ENCODE peak calls at places on chromosomes 3 and 15, in eight cellular contexts. O, A, E, N, Y, P, U and R are unnamed samples.

GRCh38 chr3:10505050-10505790 is at the start of gene ATP2B2:
- DNase-seq in P (no peak), N (no peak), A (peak), O (no peak), Y (no peak), U (no peak), E (no peak), R (no peak)

GRCh38 chr3:55362206-55362960 is 124.7 kb downstream of the WNT5A start:
- DNase-seq in U (no peak), P (no peak), O (no peak), A (peak), Y (no peak), N (no peak), E (peak), R (no peak)

GRCh38 chr15:33135355-33135781 is 59.1 kb downstream of the FMN1 start:
- DNase-seq in N (no peak), U (peak), P (no peak), A (no peak), O (no peak), Y (no peak), E (no peak), R (no peak)

GRCh38 chr3:24389108-24390090 is 105.3 kb downstream of the THRB start:
- DNase-seq in A (no peak), P (no peak), N (no peak), Y (no peak), U (peak), O (no peak), E (no peak), R (no peak)

GRCh38 chr3:155323063-155323666 is 29.7 kb upstream of the STRIT1 start:
- DNase-seq in A (peak), E (peak), U (peak), P (peak), O (no peak), N (peak), Y (no peak), R (peak)

GRCh38 chr15:89090791-89091666 is 2.8 kb downstream of the ABHD2 start:
- DNase-seq in Y (peak), E (peak), A (peak), U (peak), O (peak), P (peak), N (peak), R (peak)

GRCh38 chr3:68945231-68945630 is 12.9 kb upstream of the TAFA4 start:
- DNase-seq in A (no peak), Y (no peak), N (no peak), O (no peak), U (no peak), P (no peak), E (no peak), R (no peak)

GRCh38 chr3:37707428-37708372 is 154.0 kb upstream of the CTDSPL start:
- DNase-seq in Y (no peak), U (no peak), N (no peak), A (no peak), E (no peak), P (no peak), O (no peak), R (no peak)

GRCh38 chr15:79874242-79874641 is 22.6 kb downstream of the MTHFS start:
- DNase-seq in Y (no peak), A (no peak), E (no peak), O (no peak), U (peak), N (no peak), P (no peak), R (no peak)

GRCh38 chr3:190562866-190563525 is 49.1 kb downstream of the IL1RAP start:
- DNase-seq in O (no peak), Y (no peak), A (no peak), N (no peak), U (no peak), E (no peak), P (no peak), R (no peak)

GRCh38 chr3:127041933-127042332 is 59.0 kb downstream of the PLXNA1 start:
- DNase-seq in N (no peak), E (no peak), A (no peak), O (no peak), P (no peak), Y (no peak), U (no peak), R (no peak)

GRCh38 chr3:11096266-11097135 is 57.8 kb upstream of the HRH1 start:
- DNase-seq in N (peak), U (peak), Y (peak), A (peak), O (peak), E (peak), P (no peak), R (peak)

DNA sequence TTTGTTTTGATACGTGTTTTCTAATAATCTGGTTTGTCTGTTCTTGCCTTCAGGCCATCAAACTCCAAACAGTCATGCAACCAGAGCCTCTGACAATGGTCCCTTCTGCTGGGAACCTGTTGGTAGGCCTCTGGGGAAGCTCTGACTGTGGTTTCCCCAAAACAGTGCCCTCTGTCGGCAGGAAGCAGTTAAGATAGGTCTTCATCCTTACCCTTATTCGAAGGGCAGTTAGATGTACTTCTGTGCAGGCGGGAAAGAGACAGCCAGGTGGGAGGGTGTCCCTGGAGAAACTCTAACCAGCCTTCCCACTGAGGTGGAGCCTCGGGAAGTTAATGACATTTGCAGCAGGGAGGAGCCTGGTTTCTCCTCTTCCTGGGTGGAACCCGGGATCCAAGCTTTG is 81.6 kb upstream of the CHMP2B start:
- DNase-seq in E (peak), Y (no peak), O (no peak), A (peak), P (peak), U (no peak), N (no peak), R (no peak)
- TF ChIP-seq CTCF in E (peak), Y (peak), O (peak), A (peak), P (peak), U (no peak), N (no peak), R (peak)

DNA sequence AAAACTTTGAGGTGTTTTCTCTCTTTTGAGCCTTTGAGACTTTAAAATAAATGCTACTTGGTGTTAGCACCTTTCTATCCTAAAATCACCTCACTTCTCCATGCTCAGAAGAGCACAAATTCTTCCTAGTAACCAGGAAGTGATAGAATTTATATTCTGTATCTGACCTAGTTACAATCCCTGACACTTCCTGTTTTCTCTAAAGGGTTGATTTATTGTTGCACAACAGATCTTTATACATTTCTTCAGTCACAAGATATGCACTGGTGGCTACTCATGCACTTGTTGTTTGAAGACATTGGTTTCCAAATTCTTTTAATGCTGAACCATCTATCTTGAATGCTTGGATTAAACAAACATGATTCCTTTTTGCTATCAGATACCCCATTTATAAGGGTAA is 47.2 kb upstream of the CNTN3 start:
- DNase-seq in E (no peak), P (no peak), A (no peak), O (no peak), N (no peak), U (no peak), Y (no peak), R (no peak)
- H3K4me3 ChIP-seq in E (no peak), P (no peak), A (no peak), O (no peak), N (no peak), U (no peak), Y (no peak), R (no peak)

DNA sequence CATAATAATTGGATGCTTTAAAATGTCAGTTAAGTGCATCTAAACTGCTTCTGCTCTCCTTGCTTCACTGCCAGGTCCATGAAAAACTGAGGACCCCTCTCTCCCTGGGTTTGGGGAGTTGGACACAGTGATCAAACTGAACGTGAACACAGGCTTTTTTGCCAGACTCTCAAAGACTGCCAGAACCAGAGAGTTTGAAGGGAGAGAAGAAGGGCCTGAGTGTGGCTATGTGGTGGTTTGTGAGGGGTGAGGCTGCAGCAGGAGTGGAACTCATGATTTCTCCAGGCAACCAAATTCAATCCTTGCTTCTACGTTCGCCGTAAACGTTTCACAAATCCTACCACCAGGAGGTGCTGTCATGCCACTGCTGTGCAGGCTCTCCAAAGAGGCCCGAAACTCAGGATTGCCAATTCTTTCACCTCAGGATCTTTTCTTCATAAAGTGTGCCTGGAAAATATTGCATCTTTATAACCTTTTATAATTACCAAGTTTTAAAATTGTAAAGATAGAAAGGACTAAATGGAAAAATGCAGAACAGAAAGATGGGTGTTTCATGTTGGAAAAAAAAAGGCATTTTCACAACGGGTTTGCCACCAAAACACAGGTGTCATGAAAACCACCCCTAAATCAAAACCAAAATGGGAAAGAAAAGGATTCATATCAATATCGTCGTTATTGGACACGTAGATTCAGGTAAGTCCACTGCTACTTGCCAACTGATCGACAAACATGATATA is 19.7 kb downstream of the TM4SF4 start:
- DNase-seq in O (peak), A (peak), P (peak), Y (no peak), N (peak), E (peak), U (peak), R (no peak)
- TF ChIP-seq CTCF in O (peak), A (peak), P (peak), Y (peak), N (peak), E (peak), U (peak), R (peak)

DNA sequence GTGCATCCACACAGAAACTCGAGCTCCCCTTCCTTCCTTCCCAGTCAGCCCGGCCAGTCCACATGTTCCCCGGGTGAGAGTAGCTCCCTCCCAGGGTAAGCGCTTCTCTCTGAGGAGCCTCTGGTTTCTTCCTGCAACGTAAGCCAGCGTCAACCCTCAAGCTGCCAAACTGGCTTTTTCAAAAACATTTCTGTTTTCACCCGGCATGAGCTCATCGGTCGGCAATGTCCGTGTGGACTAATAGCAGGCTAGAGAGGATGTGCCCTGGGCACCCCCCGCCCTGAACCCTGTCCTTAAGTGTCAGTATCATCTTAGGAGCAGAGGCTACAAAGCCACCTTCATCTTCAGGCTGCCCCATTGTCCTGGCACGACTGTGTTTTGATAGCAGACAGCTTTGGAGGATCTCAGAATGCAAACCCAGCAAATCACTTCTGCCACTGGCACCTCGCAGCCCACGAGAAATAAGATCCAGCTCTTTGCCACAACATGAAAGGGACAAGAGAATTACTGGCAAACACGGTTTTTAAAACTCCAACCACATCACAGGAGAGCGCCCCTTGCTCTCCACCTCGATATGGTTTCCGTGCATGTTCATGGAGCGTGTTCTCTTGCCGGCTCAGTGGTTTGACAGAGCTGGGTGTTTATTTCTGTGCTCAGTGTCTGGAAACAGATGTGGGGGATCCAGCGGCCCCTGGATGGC is 9.9 kb downstream of the ALDH1A3 start:
- DNase-seq in Y (no peak), P (no peak), O (no peak), U (peak), A (no peak), E (peak), N (peak), R (peak)
- H3K4me3 ChIP-seq in Y (no peak), P (no peak), O (no peak), U (no peak), A (no peak), E (no peak), N (no peak), R (no peak)